ENCODE peak calls at places on chromosomes 3 and 15, in ten cellular contexts. One of them, this sample, is unnamed.

GRCh38 chr15:25136119-25136518 is 181.3 kb downstream of the SNRPN start:
- DNase-seq in IMR-90: peak; percentile 15
- DNase-seq in colonic mucosa: no peak
- DNase-seq in esophagus muscularis mucosa: no peak
- DNase-seq in transverse colon: no peak
- DNase-seq in AG09309: no peak
- DNase-seq in bronchial epithelial cell: no peak
- DNase-seq in hepatocyte: no peak
- DNase-seq in stomach: no peak
- DNase-seq in endothelial cell of umbilical vein: peak; percentile 8
- DNase-seq in this sample: no peak

GRCh38 chr3:33884204-33884561 is 85.8 kb downstream of the PDCD6IP start:
- DNase-seq in esophagus muscularis mucosa: no peak
- DNase-seq in hepatocyte: no peak
- DNase-seq in stomach: no peak
- DNase-seq in bronchial epithelial cell: no peak
- DNase-seq in colonic mucosa: no peak
- DNase-seq in endothelial cell of umbilical vein: peak; percentile 4
- DNase-seq in transverse colon: no peak
- DNase-seq in AG09309: no peak
- DNase-seq in IMR-90: no peak
- DNase-seq in this sample: peak; percentile 31

GRCh38 chr15:58213587-58214360 is 75.6 kb downstream of the AQP9 start:
- DNase-seq in endothelial cell of umbilical vein: no peak
- DNase-seq in AG09309: peak; percentile 54
- DNase-seq in stomach: no peak
- DNase-seq in colonic mucosa: no peak
- DNase-seq in bronchial epithelial cell: peak; percentile 43
- DNase-seq in IMR-90: peak; percentile 18
- DNase-seq in transverse colon: no peak
- DNase-seq in hepatocyte: no peak
- DNase-seq in esophagus muscularis mucosa: no peak
- DNase-seq in this sample: no peak

GRCh38 chr3:43155464-43156121 is 49.7 kb upstream of the POMGNT2 start:
- DNase-seq in colonic mucosa: peak; percentile 60
- DNase-seq in hepatocyte: peak; percentile 82
- DNase-seq in AG09309: no peak
- DNase-seq in esophagus muscularis mucosa: peak; percentile 92
- DNase-seq in transverse colon: peak; percentile 49
- DNase-seq in endothelial cell of umbilical vein: peak; percentile 68
- DNase-seq in stomach: peak; percentile 60
- DNase-seq in bronchial epithelial cell: peak; percentile 79
- DNase-seq in IMR-90: peak; percentile 83
- DNase-seq in this sample: peak; percentile 54

GRCh38 chr3:129506272-129506742 is 22.1 kb upstream of the RHO start:
- DNase-seq in IMR-90: no peak
- DNase-seq in colonic mucosa: no peak
- DNase-seq in stomach: no peak
- DNase-seq in esophagus muscularis mucosa: no peak
- DNase-seq in hepatocyte: no peak
- DNase-seq in bronchial epithelial cell: no peak
- DNase-seq in AG09309: no peak
- DNase-seq in transverse colon: no peak
- DNase-seq in endothelial cell of umbilical vein: no peak
- DNase-seq in this sample: no peak

GRCh38 chr3:38267689-38268477 is 2.3 kb downstream of the SLC22A13 start:
- DNase-seq in AG09309: no peak
- DNase-seq in endothelial cell of umbilical vein: no peak
- DNase-seq in hepatocyte: no peak
- DNase-seq in transverse colon: no peak
- DNase-seq in stomach: no peak
- DNase-seq in IMR-90: no peak
- DNase-seq in colonic mucosa: no peak
- DNase-seq in esophagus muscularis mucosa: peak; percentile 37
- DNase-seq in bronchial epithelial cell: no peak
- DNase-seq in this sample: no peak

GRCh38 chr3:74646094-74646493 is 31.6 kb upstream of the CNTN3 start:
- DNase-seq in AG09309: no peak
- DNase-seq in IMR-90: no peak
- DNase-seq in transverse colon: no peak
- DNase-seq in esophagus muscularis mucosa: no peak
- DNase-seq in colonic mucosa: no peak
- DNase-seq in bronchial epithelial cell: no peak
- DNase-seq in stomach: no peak
- DNase-seq in endothelial cell of umbilical vein: no peak
- DNase-seq in hepatocyte: no peak
- DNase-seq in this sample: no peak

GRCh38 chr3:73378207-73378606 is 246.5 kb downstream of the PDZRN3 start:
- DNase-seq in esophagus muscularis mucosa: no peak
- DNase-seq in transverse colon: no peak
- DNase-seq in stomach: no peak
- DNase-seq in AG09309: no peak
- DNase-seq in IMR-90: no peak
- DNase-seq in bronchial epithelial cell: no peak
- DNase-seq in hepatocyte: no peak
- DNase-seq in colonic mucosa: no peak
- DNase-seq in endothelial cell of umbilical vein: no peak
- DNase-seq in this sample: no peak

GRCh38 chr3:160023476-160023875 is 34.8 kb downstream of the IL12A start:
- DNase-seq in bronchial epithelial cell: no peak
- DNase-seq in esophagus muscularis mucosa: no peak
- DNase-seq in endothelial cell of umbilical vein: no peak
- DNase-seq in IMR-90: peak; percentile 84
- DNase-seq in AG09309: no peak
- DNase-seq in hepatocyte: no peak
- DNase-seq in colonic mucosa: no peak
- DNase-seq in transverse colon: no peak
- DNase-seq in stomach: no peak
- DNase-seq in this sample: no peak

GRCh38 chr15:81098884-81099601 is 35.0 kb upstream of the CFAP161 start:
- DNase-seq in hepatocyte: no peak
- DNase-seq in bronchial epithelial cell: no peak
- DNase-seq in IMR-90: peak; percentile 36
- DNase-seq in esophagus muscularis mucosa: peak; percentile 91
- DNase-seq in stomach: no peak
- DNase-seq in transverse colon: no peak
- DNase-seq in AG09309: no peak
- DNase-seq in endothelial cell of umbilical vein: peak; percentile 66
- DNase-seq in colonic mucosa: no peak
- DNase-seq in this sample: no peak

GRCh38 chr3:45644063-45644462 is 45.1 kb upstream of the SACM1L start:
- DNase-seq in colonic mucosa: no peak
- DNase-seq in esophagus muscularis mucosa: no peak
- DNase-seq in stomach: no peak
- DNase-seq in endothelial cell of umbilical vein: peak; percentile 93
- DNase-seq in transverse colon: no peak
- DNase-seq in AG09309: no peak
- DNase-seq in IMR-90: peak; percentile 95
- DNase-seq in bronchial epithelial cell: peak; percentile 76
- DNase-seq in hepatocyte: no peak
- DNase-seq in this sample: no peak

GRCh38 chr3:45646051-45646585 is 43.1 kb upstream of the SACM1L start:
- DNase-seq in stomach: no peak
- DNase-seq in bronchial epithelial cell: no peak
- DNase-seq in endothelial cell of umbilical vein: peak; percentile 16
- DNase-seq in AG09309: no peak
- DNase-seq in transverse colon: peak; percentile 43
- DNase-seq in hepatocyte: no peak
- DNase-seq in colonic mucosa: no peak
- DNase-seq in esophagus muscularis mucosa: no peak
- DNase-seq in IMR-90: no peak
- DNase-seq in this sample: no peak

GRCh38 chr3:45642731-45643152 is 46.5 kb upstream of the SACM1L start:
- DNase-seq in stomach: no peak
- DNase-seq in IMR-90: peak; percentile 88
- DNase-seq in esophagus muscularis mucosa: no peak
- DNase-seq in colonic mucosa: no peak
- DNase-seq in AG09309: no peak
- DNase-seq in bronchial epithelial cell: no peak
- DNase-seq in hepatocyte: no peak
- DNase-seq in endothelial cell of umbilical vein: peak; percentile 26
- DNase-seq in transverse colon: no peak
- DNase-seq in this sample: no peak

GRCh38 chr3:45647148-45647619 is 42.0 kb upstream of the SACM1L start:
- DNase-seq in bronchial epithelial cell: peak; percentile 93
- DNase-seq in IMR-90: peak; percentile 94
- DNase-seq in colonic mucosa: peak; percentile 53
- DNase-seq in esophagus muscularis mucosa: no peak
- DNase-seq in AG09309: peak; percentile 75
- DNase-seq in stomach: no peak
- DNase-seq in transverse colon: no peak
- DNase-seq in endothelial cell of umbilical vein: peak; percentile 92
- DNase-seq in hepatocyte: peak; percentile 62
- DNase-seq in this sample: peak; percentile 59

DNA sequence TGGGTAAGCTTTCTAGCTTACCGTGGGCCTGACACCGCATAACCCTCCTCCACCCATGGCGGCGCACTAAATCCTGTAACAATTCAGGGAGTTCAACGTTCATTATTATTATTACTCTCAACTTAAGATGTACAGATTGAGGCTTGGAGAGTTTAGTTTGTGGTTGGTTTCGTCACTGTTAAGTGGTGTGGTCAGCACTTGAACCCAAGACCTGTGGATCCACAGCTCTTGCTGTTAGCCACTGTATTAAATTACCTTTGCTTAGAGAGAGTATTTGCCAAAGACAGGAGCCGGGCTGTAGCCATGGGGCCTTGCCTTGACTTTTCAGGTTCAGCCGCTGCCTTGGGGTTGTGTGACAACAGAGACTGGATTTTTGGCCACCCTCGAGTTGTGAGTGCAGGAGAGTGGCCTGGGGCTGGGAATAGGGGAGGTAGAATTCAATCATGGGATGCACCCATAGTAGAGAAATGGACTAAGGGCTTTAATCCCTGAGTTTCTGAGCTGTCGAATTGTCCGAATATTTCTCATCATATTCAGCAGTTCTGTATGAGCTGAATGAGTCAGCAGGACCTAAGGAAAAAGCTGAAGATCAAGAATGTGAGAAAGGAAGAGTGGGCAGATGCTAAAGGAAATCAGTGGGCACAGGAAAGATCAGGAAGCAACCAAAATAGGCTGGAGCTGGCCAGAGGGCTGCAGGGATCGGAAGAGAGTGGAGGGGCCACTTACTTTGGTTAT is 44.6 kb upstream of the SACM1L start:
- DNase-seq in AG09309: no peak
- DNase-seq in bronchial epithelial cell: peak; percentile 93
- DNase-seq in stomach: no peak
- DNase-seq in hepatocyte: no peak
- DNase-seq in IMR-90: peak; percentile 93
- DNase-seq in endothelial cell of umbilical vein: peak; percentile 89
- DNase-seq in transverse colon: no peak
- DNase-seq in colonic mucosa: no peak
- DNase-seq in esophagus muscularis mucosa: no peak
- DNase-seq in this sample: no peak
- TF ChIP-seq CTCF in AG09309: no peak
- TF ChIP-seq CTCF in bronchial epithelial cell: no peak
- TF ChIP-seq CTCF in stomach: no peak
- TF ChIP-seq CTCF in hepatocyte: no peak
- TF ChIP-seq CTCF in IMR-90: no peak
- TF ChIP-seq CTCF in endothelial cell of umbilical vein: no peak
- TF ChIP-seq CTCF in transverse colon: no peak
- TF ChIP-seq CTCF in colonic mucosa: no peak
- TF ChIP-seq CTCF in esophagus muscularis mucosa: no peak
- TF ChIP-seq CTCF in this sample: no peak

GRCh38 chr3:150806436-150806835 is 43.5 kb upstream of the SIAH2 start:
- DNase-seq in colonic mucosa: no peak
- DNase-seq in bronchial epithelial cell: no peak
- DNase-seq in esophagus muscularis mucosa: peak; percentile 24
- DNase-seq in IMR-90: no peak
- DNase-seq in hepatocyte: no peak
- DNase-seq in transverse colon: no peak
- DNase-seq in stomach: no peak
- DNase-seq in endothelial cell of umbilical vein: no peak
- DNase-seq in AG09309: no peak
- DNase-seq in this sample: no peak
- H3K4me3 ChIP-seq in colonic mucosa: no peak overlapping the region
- H3K4me3 ChIP-seq in bronchial epithelial cell: no peak overlapping the region
- H3K4me3 ChIP-seq in esophagus muscularis mucosa: no peak overlapping the region
- H3K4me3 ChIP-seq in IMR-90: no peak overlapping the region
- H3K4me3 ChIP-seq in hepatocyte: no peak overlapping the region
- H3K4me3 ChIP-seq in transverse colon: no peak overlapping the region
- H3K4me3 ChIP-seq in stomach: no peak overlapping the region
- H3K4me3 ChIP-seq in endothelial cell of umbilical vein: no peak overlapping the region
- H3K4me3 ChIP-seq in AG09309: no peak overlapping the region
- H3K4me3 ChIP-seq in this sample: no peak overlapping the region

DNA sequence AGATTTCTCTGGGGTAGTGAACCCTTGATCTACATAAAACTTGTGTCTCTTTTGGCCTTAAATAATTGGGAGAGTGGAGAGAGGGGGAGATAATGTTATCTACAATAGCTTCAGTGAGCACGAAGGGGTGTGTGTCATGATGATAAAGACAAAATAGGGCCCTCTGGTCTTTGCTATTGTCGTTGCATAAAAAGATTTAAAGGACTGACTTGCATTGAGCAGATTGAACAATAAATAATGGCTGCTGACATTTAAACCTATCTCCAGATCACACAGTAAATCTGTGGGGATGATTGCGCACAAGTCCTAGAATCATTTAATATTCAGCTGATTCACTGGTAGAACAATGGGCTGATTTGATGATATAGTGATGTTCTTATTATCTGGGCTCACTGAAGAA is 71.3 kb upstream of the GAP43 start:
- DNase-seq in endothelial cell of umbilical vein: no peak
- DNase-seq in AG09309: no peak
- DNase-seq in IMR-90: no peak
- DNase-seq in esophagus muscularis mucosa: no peak
- DNase-seq in transverse colon: no peak
- DNase-seq in colonic mucosa: no peak
- DNase-seq in bronchial epithelial cell: no peak
- DNase-seq in stomach: no peak
- DNase-seq in hepatocyte: no peak
- DNase-seq in this sample: no peak
- TF ChIP-seq CTCF in endothelial cell of umbilical vein: no peak
- TF ChIP-seq CTCF in AG09309: no peak
- TF ChIP-seq CTCF in IMR-90: no peak
- TF ChIP-seq CTCF in esophagus muscularis mucosa: no peak
- TF ChIP-seq CTCF in transverse colon: no peak
- TF ChIP-seq CTCF in colonic mucosa: no peak
- TF ChIP-seq CTCF in bronchial epithelial cell: no peak
- TF ChIP-seq CTCF in stomach: no peak
- TF ChIP-seq CTCF in hepatocyte: no peak
- TF ChIP-seq CTCF in this sample: no peak

GRCh38 chr3:145144361-145144760 is 1016.6 kb downstream of the PLOD2 start:
- DNase-seq in endothelial cell of umbilical vein: no peak
- DNase-seq in esophagus muscularis mucosa: no peak
- DNase-seq in stomach: no peak
- DNase-seq in colonic mucosa: no peak
- DNase-seq in transverse colon: no peak
- DNase-seq in AG09309: no peak
- DNase-seq in hepatocyte: no peak
- DNase-seq in bronchial epithelial cell: no peak
- DNase-seq in IMR-90: no peak
- DNase-seq in this sample: no peak

DNA sequence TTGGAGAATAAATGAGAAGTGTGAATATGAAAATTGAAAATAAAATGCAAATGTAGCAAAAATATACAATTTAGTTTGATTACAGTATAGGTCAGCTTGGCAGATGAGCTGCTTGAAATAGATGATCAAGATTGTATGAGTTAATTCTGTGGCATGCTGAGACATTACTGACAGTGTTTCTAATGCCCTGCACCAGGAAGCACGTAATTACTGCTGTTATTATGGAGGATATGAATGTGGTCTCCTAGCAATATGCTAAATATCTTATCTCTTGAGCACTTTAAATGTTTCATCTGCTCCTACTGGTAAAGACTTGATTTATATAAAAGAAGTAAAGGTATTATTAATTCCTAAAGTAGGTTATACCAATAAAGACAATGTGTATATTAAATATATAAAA is 1015.5 kb downstream of the PLOD2 start:
- DNase-seq in bronchial epithelial cell: peak; percentile 3
- DNase-seq in AG09309: no peak
- DNase-seq in endothelial cell of umbilical vein: peak; percentile 3
- DNase-seq in transverse colon: no peak
- DNase-seq in esophagus muscularis mucosa: no peak
- DNase-seq in IMR-90: no peak
- DNase-seq in colonic mucosa: no peak
- DNase-seq in stomach: no peak
- DNase-seq in hepatocyte: no peak
- DNase-seq in this sample: no peak
- H3K4me3 ChIP-seq in bronchial epithelial cell: no peak overlapping the region
- H3K4me3 ChIP-seq in AG09309: no peak overlapping the region
- H3K4me3 ChIP-seq in endothelial cell of umbilical vein: no peak overlapping the region
- H3K4me3 ChIP-seq in transverse colon: no peak overlapping the region
- H3K4me3 ChIP-seq in esophagus muscularis mucosa: no peak overlapping the region
- H3K4me3 ChIP-seq in IMR-90: no peak overlapping the region
- H3K4me3 ChIP-seq in colonic mucosa: no peak overlapping the region
- H3K4me3 ChIP-seq in stomach: no peak overlapping the region
- H3K4me3 ChIP-seq in hepatocyte: no peak overlapping the region
- H3K4me3 ChIP-seq in this sample: no peak overlapping the region

This sample was measured in LNCaP clone FGC.